ENCODE peak calls at places on chromosomes 16 and 17, in seven cellular contexts. One of them, this sample, is unnamed.

GRCh38 chr16:49789617-49790016 is 66.3 kb downstream of the ZNF423 start:
- DNase-seq in CD8-positive, alpha-beta T cell: no peak
- DNase-seq in gastrocnemius medialis: no peak
- DNase-seq in suprapubic skin: no peak
- DNase-seq in HCT116: no peak
- DNase-seq in brain microvascular endothelial cell: no peak
- DNase-seq in adrenal gland: no peak
- DNase-seq in this sample: no peak

GRCh38 chr17:45666046-45666600 is 118.0 kb upstream of the CRHR1 start:
- DNase-seq in CD8-positive, alpha-beta T cell: no peak
- DNase-seq in gastrocnemius medialis: no peak
- DNase-seq in suprapubic skin: no peak
- DNase-seq in HCT116: no peak
- DNase-seq in brain microvascular endothelial cell: no peak
- DNase-seq in adrenal gland: no peak
- DNase-seq in this sample: no peak

GRCh38 chr17:10328206-10328605 is 44.6 kb downstream of the MYH13 start:
- DNase-seq in CD8-positive, alpha-beta T cell: no peak
- DNase-seq in gastrocnemius medialis: no peak
- DNase-seq in suprapubic skin: no peak
- DNase-seq in HCT116: no peak
- DNase-seq in brain microvascular endothelial cell: no peak
- DNase-seq in adrenal gland: no peak
- DNase-seq in this sample: no peak

GRCh38 chr17:72122668-72123495 is 2.1 kb downstream of the SOX9 start:
- DNase-seq in CD8-positive, alpha-beta T cell: no peak
- DNase-seq in gastrocnemius medialis: no peak
- DNase-seq in suprapubic skin: peak; percentile 81
- DNase-seq in HCT116: no peak
- DNase-seq in brain microvascular endothelial cell: no peak
- DNase-seq in adrenal gland: peak; percentile 55
- DNase-seq in this sample: no peak

GRCh38 chr17:68054296-68054900 is 18.9 kb downstream of the KPNA2 start:
- DNase-seq in CD8-positive, alpha-beta T cell: no peak
- DNase-seq in gastrocnemius medialis: no peak
- DNase-seq in suprapubic skin: peak; percentile 64
- DNase-seq in HCT116: no peak
- DNase-seq in brain microvascular endothelial cell: peak; percentile 45
- DNase-seq in adrenal gland: peak; percentile 53
- DNase-seq in this sample: no peak

GRCh38 chr16:62620259-62620658 is 584.0 kb upstream of the CDH8 start:
- DNase-seq in CD8-positive, alpha-beta T cell: no peak
- DNase-seq in gastrocnemius medialis: no peak
- DNase-seq in suprapubic skin: no peak
- DNase-seq in HCT116: no peak
- DNase-seq in brain microvascular endothelial cell: no peak
- DNase-seq in adrenal gland: no peak
- DNase-seq in this sample: no peak

GRCh38 chr17:11404431-11404830 is 163.4 kb downstream of the SHISA6 start:
- DNase-seq in CD8-positive, alpha-beta T cell: no peak
- DNase-seq in gastrocnemius medialis: no peak
- DNase-seq in suprapubic skin: no peak
- DNase-seq in HCT116: no peak
- DNase-seq in brain microvascular endothelial cell: no peak
- DNase-seq in adrenal gland: no peak
- DNase-seq in this sample: no peak

GRCh38 chr16:57999366-57999970 is 1.0 kb downstream of the ZNF319 start:
- DNase-seq in CD8-positive, alpha-beta T cell: peak; percentile 41
- DNase-seq in gastrocnemius medialis: no peak
- DNase-seq in suprapubic skin: no peak
- DNase-seq in HCT116: no peak
- DNase-seq in brain microvascular endothelial cell: no peak
- DNase-seq in adrenal gland: no peak
- DNase-seq in this sample: no peak

GRCh38 chr16:71242601-71243000 is 12.1 kb upstream of the HYDIN start:
- DNase-seq in CD8-positive, alpha-beta T cell: no peak
- DNase-seq in gastrocnemius medialis: no peak
- DNase-seq in suprapubic skin: no peak
- DNase-seq in HCT116: no peak
- DNase-seq in brain microvascular endothelial cell: no peak
- DNase-seq in adrenal gland: no peak
- DNase-seq in this sample: no peak

GRCh38 chr17:67672592-67672991 is 45.1 kb upstream of the NOL11 start:
- DNase-seq in CD8-positive, alpha-beta T cell: no peak
- DNase-seq in gastrocnemius medialis: no peak
- DNase-seq in suprapubic skin: no peak
- DNase-seq in HCT116: no peak
- DNase-seq in brain microvascular endothelial cell: no peak
- DNase-seq in adrenal gland: no peak
- DNase-seq in this sample: no peak

GRCh38 chr16:68520649-68521086 is 18.4 kb upstream of the ZFP90 start:
- DNase-seq in CD8-positive, alpha-beta T cell: peak; percentile 88
- DNase-seq in gastrocnemius medialis: peak; percentile 70
- DNase-seq in suprapubic skin: peak; percentile 92
- DNase-seq in HCT116: peak; percentile 81
- DNase-seq in brain microvascular endothelial cell: peak; percentile 83
- DNase-seq in adrenal gland: peak; percentile 96
- DNase-seq in this sample: peak; percentile 91

GRCh38 chr17:63125987-63126386 is 160.0 kb downstream of the TANC2 start:
- DNase-seq in CD8-positive, alpha-beta T cell: no peak
- DNase-seq in gastrocnemius medialis: no peak
- DNase-seq in suprapubic skin: no peak
- DNase-seq in HCT116: no peak
- DNase-seq in brain microvascular endothelial cell: no peak
- DNase-seq in adrenal gland: no peak
- DNase-seq in this sample: no peak

GRCh38 chr17:80724723-80725388 is 180.2 kb downstream of the RPTOR start:
- DNase-seq in CD8-positive, alpha-beta T cell: no peak
- DNase-seq in gastrocnemius medialis: peak; percentile 66
- DNase-seq in suprapubic skin: no peak
- DNase-seq in HCT116: peak; percentile 2
- DNase-seq in brain microvascular endothelial cell: peak; percentile 81
- DNase-seq in adrenal gland: no peak
- DNase-seq in this sample: no peak

GRCh38 chr17:35709874-35710273 is 21.6 kb upstream of the RASL10B start:
- DNase-seq in CD8-positive, alpha-beta T cell: no peak
- DNase-seq in gastrocnemius medialis: no peak
- DNase-seq in suprapubic skin: no peak
- DNase-seq in HCT116: peak; percentile 7
- DNase-seq in brain microvascular endothelial cell: no peak
- DNase-seq in adrenal gland: peak; percentile 47
- DNase-seq in this sample: no peak

GRCh38 chr17:10177131-10177920 is 21.1 kb downstream of the GAS7 start:
- DNase-seq in CD8-positive, alpha-beta T cell: no peak
- DNase-seq in gastrocnemius medialis: no peak
- DNase-seq in suprapubic skin: no peak
- DNase-seq in HCT116: no peak
- DNase-seq in brain microvascular endothelial cell: no peak
- DNase-seq in adrenal gland: no peak
- DNase-seq in this sample: no peak

GRCh38 chr16:6016530-6017184 is 919.1 kb upstream of the EEF2KMT start:
- DNase-seq in CD8-positive, alpha-beta T cell: no peak
- DNase-seq in gastrocnemius medialis: no peak
- DNase-seq in suprapubic skin: no peak
- DNase-seq in HCT116: no peak
- DNase-seq in brain microvascular endothelial cell: peak; percentile 37
- DNase-seq in adrenal gland: no peak
- DNase-seq in this sample: no peak

GRCh38 chr16:86882586-86883280 is 304.4 kb downstream of the FOXL1 start:
- DNase-seq in CD8-positive, alpha-beta T cell: no peak
- DNase-seq in gastrocnemius medialis: peak; percentile 23
- DNase-seq in suprapubic skin: no peak
- DNase-seq in HCT116: no peak
- DNase-seq in brain microvascular endothelial cell: peak; percentile 74
- DNase-seq in adrenal gland: peak; percentile 57
- DNase-seq in this sample: peak; percentile 71

GRCh38 chr17:8841844-8842243 is 25.6 kb downstream of the PIK3R6 start:
- DNase-seq in CD8-positive, alpha-beta T cell: no peak
- DNase-seq in gastrocnemius medialis: no peak
- DNase-seq in suprapubic skin: no peak
- DNase-seq in HCT116: no peak
- DNase-seq in brain microvascular endothelial cell: no peak
- DNase-seq in adrenal gland: no peak
- DNase-seq in this sample: no peak

GRCh38 chr16:50550035-50550434 is 1.8 kb downstream of the NKD1 start:
- DNase-seq in CD8-positive, alpha-beta T cell: peak; percentile 16
- DNase-seq in gastrocnemius medialis: no peak
- DNase-seq in suprapubic skin: no peak
- DNase-seq in HCT116: no peak
- DNase-seq in brain microvascular endothelial cell: no peak
- DNase-seq in adrenal gland: peak; percentile 54
- DNase-seq in this sample: peak; percentile 75

GRCh38 chr16:54687043-54687655 is 243.5 kb upstream of the IRX5 start:
- DNase-seq in CD8-positive, alpha-beta T cell: no peak
- DNase-seq in gastrocnemius medialis: no peak
- DNase-seq in suprapubic skin: no peak
- DNase-seq in HCT116: no peak
- DNase-seq in brain microvascular endothelial cell: no peak
- DNase-seq in adrenal gland: no peak
- DNase-seq in this sample: no peak

GRCh38 chr17:41107941-41108445 is 2.8 kb downstream of the KRTAP4-9 start:
- DNase-seq in CD8-positive, alpha-beta T cell: no peak
- DNase-seq in gastrocnemius medialis: no peak
- DNase-seq in suprapubic skin: no peak
- DNase-seq in HCT116: no peak
- DNase-seq in brain microvascular endothelial cell: no peak
- DNase-seq in adrenal gland: no peak
- DNase-seq in this sample: no peak

GRCh38 chr16:87053016-87053982 is 263.9 kb downstream of the C16orf95 start:
- DNase-seq in CD8-positive, alpha-beta T cell: no peak
- DNase-seq in gastrocnemius medialis: no peak
- DNase-seq in suprapubic skin: no peak
- DNase-seq in HCT116: no peak
- DNase-seq in brain microvascular endothelial cell: no peak
- DNase-seq in adrenal gland: peak; percentile 57
- DNase-seq in this sample: no peak

GRCh38 chr17:65538679-65539529 is 22.5 kb downstream of the AXIN2 start:
- DNase-seq in CD8-positive, alpha-beta T cell: no peak
- DNase-seq in gastrocnemius medialis: no peak
- DNase-seq in suprapubic skin: no peak
- DNase-seq in HCT116: no peak
- DNase-seq in brain microvascular endothelial cell: no peak
- DNase-seq in adrenal gland: no peak
- DNase-seq in this sample: no peak
- H3K27ac ChIP-seq in CD8-positive, alpha-beta T cell: no peak overlapping the region
- H3K27ac ChIP-seq in gastrocnemius medialis: no peak overlapping the region
- H3K27ac ChIP-seq in suprapubic skin: no peak overlapping the region
- H3K27ac ChIP-seq in HCT116: no peak overlapping the region
- H3K27ac ChIP-seq in brain microvascular endothelial cell: no peak overlapping the region
- H3K27ac ChIP-seq in adrenal gland: no peak overlapping the region
- H3K27ac ChIP-seq in this sample: no peak overlapping the region

DNA sequence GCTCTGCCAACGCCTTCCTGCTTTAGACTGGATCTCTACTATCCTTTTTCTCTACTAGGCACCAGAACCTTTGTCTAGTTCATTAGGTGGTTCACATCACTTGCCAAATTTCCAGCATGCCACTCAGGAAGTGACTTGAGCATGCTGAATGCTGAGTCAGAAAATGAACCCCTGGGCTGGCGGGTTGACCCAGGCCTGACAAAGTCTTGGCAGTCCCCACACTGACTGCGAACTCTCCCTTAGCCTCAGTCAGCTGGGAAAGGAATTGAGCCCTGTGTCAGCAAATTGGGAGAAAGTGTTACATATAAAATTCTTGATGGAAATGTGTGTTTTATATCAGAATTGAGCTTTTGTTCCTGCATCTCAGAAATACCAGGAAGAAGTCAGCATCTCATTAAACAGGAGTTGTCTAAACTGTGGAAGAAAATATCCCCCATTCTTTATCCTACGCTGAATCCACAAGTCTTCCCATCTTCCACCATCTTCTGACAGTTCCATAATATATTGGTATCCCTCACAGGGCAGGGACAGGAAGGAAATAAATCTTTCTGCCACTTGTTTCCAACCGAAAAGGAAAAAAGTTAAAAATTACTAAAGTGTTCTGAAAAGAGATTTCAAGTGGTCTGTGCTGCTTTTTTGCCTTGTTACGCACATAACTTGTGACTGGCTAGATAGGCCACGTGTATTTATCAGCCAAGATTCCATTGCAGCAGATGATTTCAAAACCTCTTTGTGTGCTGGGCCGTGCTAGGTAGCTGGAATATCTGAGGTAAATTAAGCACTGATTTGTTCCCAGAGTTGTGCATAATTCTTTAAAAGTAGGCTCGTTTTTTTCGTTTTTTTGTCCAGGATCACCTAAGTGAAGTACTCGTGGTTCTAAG is 16.7 kb upstream of the SLC12A3 start:
- DNase-seq in CD8-positive, alpha-beta T cell: no peak
- DNase-seq in gastrocnemius medialis: no peak
- DNase-seq in suprapubic skin: peak; percentile 60
- DNase-seq in HCT116: no peak
- DNase-seq in brain microvascular endothelial cell: peak; percentile 53
- DNase-seq in adrenal gland: peak; percentile 78
- DNase-seq in this sample: peak; percentile 74
- H3K27ac ChIP-seq in CD8-positive, alpha-beta T cell: no peak overlapping the region
- H3K27ac ChIP-seq in gastrocnemius medialis: no peak overlapping the region
- H3K27ac ChIP-seq in suprapubic skin: no peak overlapping the region
- H3K27ac ChIP-seq in HCT116: no peak overlapping the region
- H3K27ac ChIP-seq in brain microvascular endothelial cell: peak overlapping the region; percentile 47
- H3K27ac ChIP-seq in adrenal gland: no peak overlapping the region
- H3K27ac ChIP-seq in this sample: peak overlapping the region; percentile 56

GRCh38 chr16:24822542-24822941 is 23.2 kb upstream of the SLC5A11 start:
- DNase-seq in CD8-positive, alpha-beta T cell: no peak
- DNase-seq in gastrocnemius medialis: no peak
- DNase-seq in suprapubic skin: no peak
- DNase-seq in HCT116: no peak
- DNase-seq in brain microvascular endothelial cell: no peak
- DNase-seq in adrenal gland: peak; percentile 54
- DNase-seq in this sample: no peak
- H3K27ac ChIP-seq in CD8-positive, alpha-beta T cell: no peak overlapping the region
- H3K27ac ChIP-seq in gastrocnemius medialis: no peak overlapping the region
- H3K27ac ChIP-seq in suprapubic skin: no peak overlapping the region
- H3K27ac ChIP-seq in HCT116: no peak overlapping the region
- H3K27ac ChIP-seq in brain microvascular endothelial cell: no peak overlapping the region
- H3K27ac ChIP-seq in adrenal gland: no peak overlapping the region
- H3K27ac ChIP-seq in this sample: peak overlapping the region; percentile 9

GRCh38 chr17:48551601-48552452 is 6.9 kb upstream of the HOXB2 start:
- DNase-seq in CD8-positive, alpha-beta T cell: no peak
- DNase-seq in gastrocnemius medialis: no peak
- DNase-seq in suprapubic skin: no peak
- DNase-seq in HCT116: no peak
- DNase-seq in brain microvascular endothelial cell: no peak
- DNase-seq in adrenal gland: no peak
- DNase-seq in this sample: no peak

GRCh38 chr17:48551206-48551597 is 6.3 kb upstream of the HOXB2 start:
- DNase-seq in CD8-positive, alpha-beta T cell: no peak
- DNase-seq in gastrocnemius medialis: no peak
- DNase-seq in suprapubic skin: no peak
- DNase-seq in HCT116: no peak
- DNase-seq in brain microvascular endothelial cell: no peak
- DNase-seq in adrenal gland: no peak
- DNase-seq in this sample: no peak

GRCh38 chr17:48553837-48554236 is 8.9 kb upstream of the HOXB2 start:
- DNase-seq in CD8-positive, alpha-beta T cell: no peak
- DNase-seq in gastrocnemius medialis: no peak
- DNase-seq in suprapubic skin: no peak
- DNase-seq in HCT116: no peak
- DNase-seq in brain microvascular endothelial cell: no peak
- DNase-seq in adrenal gland: no peak
- DNase-seq in this sample: no peak

GRCh38 chr17:48553190-48553547 is 8.3 kb upstream of the HOXB2 start:
- DNase-seq in CD8-positive, alpha-beta T cell: no peak
- DNase-seq in gastrocnemius medialis: no peak
- DNase-seq in suprapubic skin: no peak
- DNase-seq in HCT116: no peak
- DNase-seq in brain microvascular endothelial cell: no peak
- DNase-seq in adrenal gland: no peak
- DNase-seq in this sample: no peak

GRCh38 chr17:48552453-48553189 is 7.7 kb upstream of the HOXB2 start:
- DNase-seq in CD8-positive, alpha-beta T cell: no peak
- DNase-seq in gastrocnemius medialis: no peak
- DNase-seq in suprapubic skin: no peak
- DNase-seq in HCT116: no peak
- DNase-seq in brain microvascular endothelial cell: no peak
- DNase-seq in adrenal gland: no peak
- DNase-seq in this sample: no peak
- H3K27ac ChIP-seq in CD8-positive, alpha-beta T cell: no peak overlapping the region
- H3K27ac ChIP-seq in gastrocnemius medialis: peak overlapping the region; percentile 31
- H3K27ac ChIP-seq in suprapubic skin: peak overlapping the region; percentile 55
- H3K27ac ChIP-seq in HCT116: no peak overlapping the region
- H3K27ac ChIP-seq in brain microvascular endothelial cell: no peak overlapping the region
- H3K27ac ChIP-seq in adrenal gland: no peak overlapping the region
- H3K27ac ChIP-seq in this sample: peak overlapping the region; percentile 97